ENCODE peak calls at places on chromosomes 3 and 15, in six cellular contexts. P is H1, C is K562, O is SK-N-SH, Y is HepG2, H is GM12878. Q is an unnamed sample.

GRCh38 chr3:158791259-158791920 is 10.5 kb upstream of the MFSD1 start:
- DNase-seq in Y (peak; percentile 58), P (no peak), O (peak; percentile 45), H (no peak), C (peak; percentile 45), Q (peak; percentile 68)

GRCh38 chr3:131036200-131036816 is 9.6 kb downstream of the NEK11 start:
- DNase-seq in P (no peak), Y (no peak), H (no peak), O (no peak), C (no peak), Q (no peak)

GRCh38 chr3:62922326-62922725 is 47.1 kb upstream of the CADPS start:
- DNase-seq in Y (no peak), O (no peak), C (no peak), P (no peak), H (no peak), Q (no peak)

GRCh38 chr3:81445712-81446111 is 315.7 kb downstream of the GBE1 start:
- DNase-seq in O (no peak), P (no peak), H (no peak), C (no peak), Y (no peak), Q (no peak)

GRCh38 chr15:74543583-74543982 is 2.6 kb downstream of the ARID3B start:
- DNase-seq in Y (no peak), H (no peak), C (no peak), O (no peak), P (no peak), Q (no peak)

GRCh38 chr15:85828869-85829268 is 34.1 kb upstream of the KLHL25 start:
- DNase-seq in C (no peak), Y (no peak), P (no peak), O (no peak), H (no peak), Q (no peak)

GRCh38 chr3:194137314-194138097 is 1.6 kb downstream of the HES1 start:
- DNase-seq in Y (peak; percentile 29), P (peak; percentile 70), C (peak; percentile 69), H (no peak), O (peak; percentile 74), Q (peak; percentile 45)

GRCh38 chr15:52765779-52766178 is 24.4 kb downstream of the ONECUT1 start:
- DNase-seq in Y (peak; percentile 33), P (no peak), O (no peak), C (no peak), H (no peak), Q (no peak)

GRCh38 chr15:35738370-35738769 is 192.4 kb upstream of the DPH6 start:
- DNase-seq in Y (no peak), P (no peak), H (no peak), C (no peak), O (no peak), Q (no peak)

GRCh38 chr3:54213910-54214309 is 91.6 kb downstream of the CACNA2D3 start:
- DNase-seq in O (no peak), C (no peak), H (no peak), P (no peak), Y (no peak), Q (no peak)

GRCh38 chr3:126352476-126353454 is 4.4 kb downstream of the KLF15 start:
- DNase-seq in Y (peak; percentile 67), P (no peak), H (no peak), O (no peak), C (no peak), Q (no peak)

GRCh38 chr15:97168704-97169475 is 791.6 kb upstream of the ARRDC4 start:
- DNase-seq in O (no peak), C (no peak), P (no peak), H (no peak), Y (no peak), Q (no peak)

GRCh38 chr3:187172929-187173328 is 24.4 kb upstream of the RTP1 start:
- DNase-seq in Y (no peak), P (no peak), O (no peak), C (no peak), H (no peak), Q (no peak)

GRCh38 chr3:16417945-16418739 is 95.4 kb downstream of the RFTN1 start:
- DNase-seq in H (no peak), O (no peak), Y (no peak), C (no peak), P (no peak), Q (no peak)

GRCh38 chr3:194443911-194444310 is 42.9 kb downstream of the ATP13A3 start:
- DNase-seq in P (no peak), O (no peak), C (no peak), H (no peak), Y (no peak), Q (no peak)

GRCh38 chr15:92954578-92954977 is 54.5 kb downstream of the CHD2 start:
- DNase-seq in C (peak; percentile 32), O (no peak), P (no peak), Y (peak; percentile 33), H (no peak), Q (peak; percentile 28)

GRCh38 chr3:159126261-159127020 is 324.6 kb downstream of the MFSD1 start:
- DNase-seq in H (no peak), P (no peak), Y (no peak), O (no peak), C (no peak), Q (no peak)

GRCh38 chr15:62453356-62453755 is 288.3 kb upstream of the C2CD4B start:
- DNase-seq in H (no peak), Y (no peak), P (no peak), O (no peak), C (no peak), Q (no peak)

GRCh38 chr3:30996467-30996866 is 102.0 kb upstream of the GADL1 start:
- DNase-seq in Y (no peak), C (no peak), P (no peak), H (no peak), O (peak; percentile 3), Q (no peak)

GRCh38 chr3:46381662-46382061 is 10.9 kb downstream of the CCR5 start:
- DNase-seq in C (no peak), O (no peak), H (no peak), P (no peak), Y (no peak), Q (no peak)

GRCh38 chr3:46380471-46381215 is 9.9 kb downstream of the CCR5 start:
- DNase-seq in H (no peak), O (no peak), C (no peak), P (no peak), Y (no peak), Q (no peak)

GRCh38 chr3:46386206-46386605 is 15.5 kb downstream of the CCR5 start:
- DNase-seq in O (no peak), P (no peak), H (no peak), C (no peak), Y (no peak), Q (no peak)

GRCh38 chr3:46383946-46384330 is 13.2 kb downstream of the CCR5 start:
- DNase-seq in P (no peak), O (no peak), H (no peak), C (no peak), Y (no peak), Q (no peak)

GRCh38 chr3:46383211-46383945 is 12.6 kb downstream of the CCR5 start:
- DNase-seq in H (no peak), C (no peak), Y (no peak), P (no peak), O (no peak), Q (no peak)
- H3K4me3 ChIP-seq in H (no peak overlapping the region), C (no peak overlapping the region), Y (no peak overlapping the region), P (no peak overlapping the region), O (no peak overlapping the region), Q (no peak overlapping the region)

DNA sequence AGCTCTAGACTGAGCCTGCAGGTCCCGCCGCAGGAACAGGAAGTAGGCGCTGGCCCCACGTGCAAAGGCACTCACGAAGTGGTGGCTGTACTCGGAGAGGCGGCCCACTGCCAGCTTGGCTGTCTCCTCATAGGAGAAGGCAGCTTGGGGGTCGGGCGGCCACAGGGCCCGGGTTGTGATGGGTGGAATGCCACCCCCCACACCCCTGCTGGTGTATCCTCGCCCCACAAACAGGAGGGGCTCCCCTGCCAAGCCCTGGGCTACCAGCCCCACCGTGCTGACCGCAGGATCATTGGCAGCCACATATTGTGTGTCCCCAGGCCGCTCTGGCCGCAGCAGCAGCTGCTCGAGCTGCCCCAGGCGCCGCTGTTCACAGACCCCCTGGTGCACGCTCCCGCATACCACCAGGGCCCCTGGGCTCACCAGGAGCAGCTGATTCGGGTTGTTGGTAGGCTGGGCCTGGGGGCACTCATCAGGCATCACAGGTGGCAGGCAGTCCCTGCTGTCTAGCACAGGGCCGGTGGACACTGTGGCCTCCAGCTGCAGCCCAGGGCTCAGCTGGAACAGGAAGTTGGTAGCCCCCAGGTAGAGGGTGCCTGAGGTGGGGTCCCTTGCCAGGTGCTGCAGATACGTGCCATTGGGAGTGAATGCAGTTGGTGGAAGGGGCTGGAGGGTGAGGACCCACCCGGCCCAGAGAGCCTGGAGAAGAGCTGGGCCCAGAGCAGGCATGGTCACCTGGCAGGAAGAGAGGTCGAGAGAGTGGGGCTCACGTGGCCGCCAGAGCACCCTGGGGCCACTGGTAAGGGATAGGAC is 5.8 kb downstream of the PLXNB1 start:
- DNase-seq in Y (no peak), C (no peak), P (no peak), O (peak; percentile 32), H (no peak), Q (peak; percentile 41)
- TF ChIP-seq GABPA in Y (no peak), C (no peak), P (no peak), O (no peak), H (no peak), Q (no peak)

GRCh38 chr3:45226206-45226915 is at the start of gene TMEM158:
- DNase-seq in C (peak; percentile 99), H (no peak), P (peak; percentile 81), Y (peak; percentile 30), O (peak; percentile 97), Q (peak; percentile 63)
- TF ChIP-seq POLR2AphosphoS5 in C (no peak), H (no peak), P (no peak), Y (no peak), O (peak; percentile 57), Q (no peak)

GRCh38 chr3:17972889-17973558 is 230.6 kb upstream of the TBC1D5 start:
- DNase-seq in O (no peak), C (no peak), H (no peak), P (no peak), Y (no peak), Q (no peak)
- H3K4me3 ChIP-seq in O (no peak overlapping the region), C (no peak overlapping the region), H (no peak overlapping the region), P (no peak overlapping the region), Y (no peak overlapping the region), Q (no peak overlapping the region)

GRCh38 chr3:144549161-144549560 is 577.5 kb downstream of the DIPK2A start:
- DNase-seq in O (no peak), P (no peak), C (no peak), Y (no peak), H (no peak), Q (no peak)

GRCh38 chr3:144552642-144553041 is 581.0 kb downstream of the DIPK2A start:
- DNase-seq in C (no peak), H (no peak), P (no peak), O (no peak), Y (no peak), Q (no peak)

GRCh38 chr3:144556392-144556791 is 584.8 kb downstream of the DIPK2A start:
- DNase-seq in O (no peak), Y (no peak), C (no peak), P (no peak), H (peak; percentile 44), Q (no peak)

GRCh38 chr3:144557515-144557914 is 585.9 kb downstream of the DIPK2A start:
- DNase-seq in Y (no peak), C (no peak), O (no peak), H (no peak), P (no peak), Q (no peak)

GRCh38 chr3:144553301-144553700 is 581.7 kb downstream of the DIPK2A start:
- DNase-seq in Y (no peak), P (no peak), O (no peak), C (no peak), H (no peak), Q (no peak)
- TF ChIP-seq GABPA in Y (no peak), P (no peak), O (no peak), C (no peak), H (no peak), Q (no peak)

GRCh38 chr3:140186421-140186920 is 251.5 kb downstream of the CLSTN2 start:
- DNase-seq in Y (no peak), C (no peak), O (peak; percentile 30), H (no peak), P (no peak), Q (no peak)
- TF ChIP-seq POLR2AphosphoS5 in Y (no peak), C (no peak), O (no peak), H (no peak), P (no peak), Q (no peak)

Q was measured in HL-60.